ENCODE peak calls at places on chromosomes 5 and 9, in five cellular contexts. V, Q, N, E and S are unnamed samples.

GRCh38 chr9:112575107-112575506 is 88.5 kb downstream of the KIAA1958 start:
- DNase-seq in V (no peak), Q (no peak), N (no peak), E (no peak), S (no peak)

GRCh38 chr5:56026863-56027300 is 32.1 kb upstream of the IL6ST start:
- DNase-seq in V (peak; percentile 94), Q (no peak), N (no peak), E (no peak), S (no peak)

GRCh38 chr9:68683433-68683832 is 21.6 kb upstream of the PIP5K1B start:
- DNase-seq in V (no peak), Q (no peak), N (no peak), E (no peak), S (no peak)

GRCh38 chr5:73701566-73701965 is 75.6 kb downstream of the ARHGEF28 start:
- DNase-seq in V (no peak), Q (no peak), N (no peak), E (no peak), S (no peak)

GRCh38 chr9:13033959-13034695 is 245.4 kb downstream of the MPDZ start:
- DNase-seq in V (peak; percentile 54), Q (no peak), N (no peak), E (peak; percentile 49), S (peak; percentile 75)

GRCh38 chr9:734831-735511 is 106.5 kb upstream of the DMRT1 start:
- DNase-seq in V (peak; percentile 97), Q (no peak), N (no peak), E (no peak), S (no peak)

GRCh38 chr9:133995012-133995896 is 3.1 kb upstream of the VAV2 start:
- DNase-seq in V (no peak), Q (no peak), N (peak; percentile 73), E (peak; percentile 38), S (peak; percentile 64)

GRCh38 chr5:159342838-159343237 is 12.6 kb upstream of the IL12B start:
- DNase-seq in V (no peak), Q (no peak), N (no peak), E (no peak), S (no peak)

GRCh38 chr9:35279946-35280345 is 118.1 kb downstream of the UNC13B start:
- DNase-seq in V (no peak), Q (no peak), N (no peak), E (no peak), S (no peak)

GRCh38 chr5:160183075-160183474 is 46.2 kb upstream of the FABP6 start:
- DNase-seq in V (peak; percentile 8), Q (no peak), N (no peak), E (no peak), S (no peak)

GRCh38 chr5:93995126-93995621 is 253.8 kb upstream of the POU5F2 start:
- DNase-seq in V (no peak), Q (no peak), N (no peak), E (no peak), S (no peak)

GRCh38 chr9:41229408-41230401 is 40.6 kb upstream of the ZNG1F start:
- DNase-seq in V (peak; percentile 36), Q (peak; percentile 62), N (peak; percentile 81), E (peak; percentile 20), S (peak; percentile 14)

GRCh38 chr9:20593131-20593530 is 29.2 kb downstream of the MLLT3 start:
- DNase-seq in V (peak; percentile 33), Q (no peak), N (no peak), E (no peak), S (no peak)

GRCh38 chr9:74500584-74500924 is 3.4 kb downstream of the RORB start:
- DNase-seq in V (no peak), Q (no peak), N (no peak), E (no peak), S (no peak)
- H3K4me3 ChIP-seq in V (no peak overlapping the region), Q (no peak overlapping the region), N (peak overlapping the region; percentile 69), E (peak overlapping the region; percentile 53), S (no peak overlapping the region)

GRCh38 chr5:27592231-27592630 is 553.8 kb upstream of the CDH9 start:
- DNase-seq in V (no peak), Q (no peak), N (no peak), E (no peak), S (no peak)

GRCh38 chr5:27590503-27590902 is 552.1 kb upstream of the CDH9 start:
- DNase-seq in V (no peak), Q (peak; percentile 40), N (no peak), E (no peak), S (peak; percentile 7)

GRCh38 chr5:27598576-27598975 is 560.2 kb upstream of the CDH9 start:
- DNase-seq in V (no peak), Q (no peak), N (no peak), E (no peak), S (no peak)

GRCh38 chr5:27594141-27594540 is 555.8 kb upstream of the CDH9 start:
- DNase-seq in V (no peak), Q (no peak), N (no peak), E (no peak), S (no peak)
- TF ChIP-seq CTCF in V (no peak), Q (no peak), N (no peak), E (no peak), S (no peak)

DNA sequence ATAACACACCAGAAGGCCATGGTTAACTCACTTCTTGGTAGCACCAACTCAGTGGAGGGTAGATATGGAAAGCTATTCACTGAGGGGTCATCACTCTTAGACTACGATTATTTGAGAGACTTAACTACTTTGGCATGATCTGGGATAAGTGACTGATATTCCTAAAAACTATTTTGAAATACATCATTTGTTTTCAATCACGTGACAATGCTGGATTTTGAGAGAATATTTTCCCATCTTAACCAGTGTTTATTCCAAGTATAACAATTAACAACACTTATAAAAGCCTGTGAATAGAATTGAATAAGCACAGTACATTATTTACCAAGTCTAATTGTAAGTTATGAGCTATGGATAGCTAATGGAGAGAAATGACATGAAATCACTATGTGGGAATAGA is 22.4 kb upstream of the CYLC2 start:
- DNase-seq in V (no peak), Q (no peak), N (no peak), E (no peak), S (no peak)
- H3K9me3 ChIP-seq in V (peaks cover 16% of the 10 kb centered on the region), Q (peaks cover 7% of the 10 kb centered on the region), N (peaks cover 16% of the 10 kb centered on the region), E (no peaks in the 10 kb centered on the region), S (no peaks in the 10 kb centered on the region)

GRCh38 chr5:14668247-14668646 is 3.7 kb downstream of the OTULIN start:
- DNase-seq in V (no peak), Q (no peak), N (no peak), E (no peak), S (no peak)

GRCh38 chr5:14667770-14668169 is 3.3 kb downstream of the OTULIN start:
- DNase-seq in V (no peak), Q (no peak), N (no peak), E (no peak), S (no peak)

GRCh38 chr5:14665110-14665822 is 748 bp downstream of the OTULIN start:
- DNase-seq in V (no peak), Q (peak; percentile 83), N (peak; percentile 84), E (no peak), S (peak; percentile 18)

GRCh38 chr5:14665949-14666741 is 1.6 kb downstream of the OTULIN start:
- DNase-seq in V (peak; percentile 33), Q (peak; percentile 63), N (peak; percentile 84), E (no peak), S (peak; percentile 35)

DNA sequence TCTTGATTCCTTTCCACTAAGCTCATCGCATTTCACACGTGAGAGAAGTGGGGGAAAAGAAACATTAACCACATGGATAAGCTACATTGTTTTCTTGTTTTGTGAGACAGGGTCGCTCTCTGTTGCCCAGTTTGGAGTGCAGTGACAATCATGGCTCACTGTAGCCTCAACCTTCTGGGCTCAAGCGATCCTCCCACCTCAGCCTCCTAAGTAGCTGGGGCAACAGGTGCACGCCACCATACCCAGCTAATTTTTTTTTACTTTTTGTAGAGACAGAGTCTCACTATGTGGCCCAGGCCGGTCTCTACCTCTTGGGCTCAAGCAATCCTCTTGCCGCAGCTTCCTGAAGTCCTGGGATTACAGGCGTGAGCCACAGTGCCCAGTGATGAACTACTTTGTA is 2.8 kb downstream of the OTULIN start:
- DNase-seq in V (no peak), Q (no peak), N (no peak), E (no peak), S (no peak)
- H3K4me3 ChIP-seq in V (no peak overlapping the region), Q (no peak overlapping the region), N (no peak overlapping the region), E (no peak overlapping the region), S (no peak overlapping the region)

GRCh38 chr5:151084363-151084762 is 3.5 kb upstream of the TNIP1 start:
- DNase-seq in V (peak; percentile 32), Q (no peak), N (peak; percentile 14), E (no peak), S (no peak)
- TF ChIP-seq CTCF in V (no peak), Q (no peak), N (no peak), E (no peak), S (no peak)

GRCh38 chr9:96817973-96818372 is 36.3 kb downstream of the ZNF782 start:
- DNase-seq in V (no peak), Q (no peak), N (no peak), E (no peak), S (no peak)

GRCh38 chr9:96813607-96814006 is 35.7 kb upstream of the ZNF510 start:
- DNase-seq in V (no peak), Q (no peak), N (no peak), E (no peak), S (no peak)

GRCh38 chr9:96818535-96818934 is 35.8 kb downstream of the ZNF782 start:
- DNase-seq in V (no peak), Q (no peak), N (no peak), E (no peak), S (no peak)
- H3K9me3 ChIP-seq in V (peaks cover 49% of the 10 kb centered on the region), Q (peaks cover 99% of the 10 kb centered on the region), N (peaks cover 100% of the 10 kb centered on the region), E (peaks cover 88% of the 10 kb centered on the region), S (peaks cover 8% of the 10 kb centered on the region)

DNA sequence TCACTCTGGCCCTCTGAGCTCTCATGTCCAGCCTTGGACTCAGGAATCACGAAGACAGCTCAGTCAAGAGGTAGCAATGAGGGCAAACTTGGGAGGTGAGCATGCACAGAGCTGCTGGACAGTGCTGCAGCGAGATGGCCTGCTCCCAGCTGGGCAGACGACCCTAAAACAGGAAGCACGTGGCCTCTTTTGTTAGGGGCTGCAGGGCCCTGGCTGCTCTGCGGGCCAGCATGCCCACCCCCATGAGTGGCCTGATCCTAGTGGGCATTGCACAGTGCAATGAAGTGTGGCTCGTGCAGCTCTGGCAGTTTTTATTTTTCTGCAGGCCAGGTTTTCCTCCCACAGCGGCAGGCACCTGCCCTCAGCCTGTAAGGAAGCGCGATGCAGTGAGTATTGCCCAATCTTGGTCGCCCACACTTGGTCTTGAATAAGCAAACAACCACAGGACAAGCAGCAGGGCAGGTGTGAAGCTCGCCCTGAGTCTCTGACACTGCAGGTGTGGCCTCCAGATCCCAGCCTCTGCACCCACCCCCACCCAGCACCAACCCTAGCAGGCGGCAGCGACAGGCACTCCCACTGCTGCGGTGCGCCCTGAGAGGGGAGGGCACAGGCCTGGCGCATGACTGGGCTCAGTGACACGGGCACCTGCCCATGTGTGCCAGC is 60.8 kb downstream of the SEMA4D start:
- DNase-seq in V (no peak), Q (peak; percentile 88), N (peak; percentile 91), E (no peak), S (no peak)
- H3K4me3 ChIP-seq in V (no peak overlapping the region), Q (no peak overlapping the region), N (no peak overlapping the region), E (no peak overlapping the region), S (no peak overlapping the region)

DNA sequence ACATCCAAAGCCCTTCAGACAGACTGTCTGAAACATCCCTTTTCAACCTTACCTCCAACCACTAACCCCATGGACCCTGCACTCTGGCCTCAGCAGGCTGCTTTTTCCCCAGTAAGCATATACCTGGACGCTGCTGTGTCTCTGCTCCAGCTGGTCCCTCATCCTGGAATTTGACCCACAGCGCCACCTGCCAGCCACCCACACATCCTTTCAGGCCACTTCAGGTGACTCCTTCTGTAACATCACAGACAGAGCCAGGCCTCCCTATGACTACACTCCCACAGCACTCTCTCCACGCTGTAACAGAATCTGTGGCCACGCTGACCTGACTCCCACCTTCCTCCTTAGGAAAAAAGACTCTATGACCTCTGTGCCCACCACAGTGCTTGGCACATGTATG is 3.4 kb downstream of the MGAT1 start:
- DNase-seq in V (no peak), Q (no peak), N (no peak), E (no peak), S (no peak)
- TF ChIP-seq CTCF in V (peak; percentile 13), Q (peak; percentile 14), N (no peak), E (no peak), S (peak; percentile 43)

GRCh38 chr9:118618744-118619299 is 750.4 kb downstream of the BRINP1 start:
- DNase-seq in V (no peak), Q (no peak), N (no peak), E (no peak), S (no peak)
- H3K9me3 ChIP-seq in V (peaks cover 12% of the 10 kb centered on the region), Q (no peaks in the 10 kb centered on the region), N (no peaks in the 10 kb centered on the region), E (no peaks in the 10 kb centered on the region), S (no peaks in the 10 kb centered on the region)